ENCODE peak calls at places on chromosomes 1 and 21, in eight cellular contexts. E is EL; V is stimulated activated CD4-positive, alpha-beta T cell treated with anti-CD3 and anti-CD28 coated beads, TNF-alpha, amount 100 ng/mL, for 48 hours; P is esophagus muscularis mucosa; S is posterior cingulate gyrus; N is C1 segment of cervical spinal cord; M is activated CD8-positive, alpha-beta memory T cell treated with anti-CD3 and anti-CD28 coated beads for 24 hours; Y is left cardiac atrium. T is an unnamed sample.

GRCh38 chr1:1318131-1318652 is 6.3 kb downstream of the INTS11 start:
- DNase-seq in S (peak), M (no peak), P (peak), Y (peak), E (peak), N (no peak), V (no peak), T (peak)

GRCh38 chr21:29343517-29343916 is 44.8 kb downstream of the BACH1 start:
- DNase-seq in E (peak), P (no peak), M (no peak), Y (no peak), S (no peak), N (no peak), V (no peak), T (no peak)

GRCh38 chr1:9196129-9197040 is 38.2 kb upstream of the H6PD start:
- DNase-seq in Y (peak), P (no peak), E (peak), V (peak), N (peak), S (peak), M (peak), T (peak)

GRCh38 chr1:203650012-203650836 is 23.6 kb downstream of the ATP2B4 start:
- DNase-seq in Y (peak), N (no peak), S (no peak), V (no peak), P (no peak), E (peak), M (peak), T (peak)

GRCh38 chr1:91020967-91021685 is 709 bp downstream of the ZNF644 start:
- DNase-seq in Y (peak), M (peak), V (peak), E (peak), P (no peak), S (peak), N (peak), T (peak)

GRCh38 chr1:61361971-61362370 is 279.6 kb downstream of the NFIA start:
- DNase-seq in Y (no peak), S (no peak), M (no peak), P (no peak), N (no peak), E (no peak), V (no peak), T (no peak)

GRCh38 chr1:97919568-97920261 is 1.1 kb downstream of the DPYD start:
- DNase-seq in S (no peak), M (no peak), N (no peak), V (no peak), P (no peak), E (peak), Y (no peak), T (peak)

GRCh38 chr1:188429385-188429784 is 1600.6 kb downstream of the PLA2G4A start:
- DNase-seq in P (no peak), N (no peak), S (no peak), V (no peak), M (no peak), E (no peak), Y (no peak), T (no peak)

GRCh38 chr1:94721240-94721639 is 98.9 kb upstream of the SLC44A3 start:
- DNase-seq in Y (no peak), M (no peak), N (no peak), E (no peak), S (no peak), V (no peak), P (no peak), T (no peak)

GRCh38 chr1:220876511-220877347 is 2.5 kb upstream of the HLX start:
- DNase-seq in M (no peak), P (no peak), E (no peak), V (no peak), N (no peak), Y (peak), S (no peak), T (no peak)

GRCh38 chr1:51690285-51690961 is 73.5 kb downstream of the OSBPL9 start:
- DNase-seq in P (no peak), Y (no peak), M (no peak), V (no peak), S (no peak), E (peak), N (no peak), T (peak)

GRCh38 chr21:42666023-42666747 is 12.8 kb downstream of the PDE9A start:
- DNase-seq in P (no peak), V (no peak), Y (no peak), E (no peak), M (peak), S (no peak), N (no peak), T (peak)

GRCh38 chr1:52238887-52239707 is 97.2 kb downstream of the ZFYVE9 start:
- DNase-seq in M (no peak), E (peak), N (no peak), S (no peak), V (no peak), Y (no peak), P (no peak), T (peak)

GRCh38 chr1:59765036-59765730 is 49.6 kb upstream of the HOOK1 start:
- DNase-seq in V (no peak), P (no peak), S (no peak), E (no peak), N (no peak), Y (no peak), M (no peak), T (no peak)

GRCh38 chr1:93963585-93963984 is 54.4 kb upstream of the GCLM start:
- DNase-seq in M (no peak), P (no peak), Y (no peak), E (no peak), V (no peak), N (no peak), S (no peak), T (no peak)

GRCh38 chr1:83735525-83735924 is 263.4 kb downstream of the TTLL7 start:
- DNase-seq in P (no peak), Y (no peak), V (no peak), E (no peak), N (no peak), S (no peak), M (no peak), T (no peak)

GRCh38 chr21:44920694-44921604 is at the start of gene ITGB2:
- DNase-seq in E (no peak), M (peak), V (peak), P (no peak), S (peak), Y (peak), N (no peak), T (no peak)

GRCh38 chr1:169263059-169263458 is 104.5 kb downstream of the NME7 start:
- DNase-seq in P (no peak), N (no peak), Y (no peak), V (no peak), M (no peak), S (no peak), E (no peak), T (no peak)

GRCh38 chr1:1628656-1629429 is 3.1 kb upstream of the MMP23B start:
- DNase-seq in Y (no peak), M (peak), V (peak), P (no peak), E (no peak), N (no peak), S (peak), T (peak)

GRCh38 chr1:172343246-172344099 is 77.0 kb upstream of the C1orf105 start:
- DNase-seq in N (no peak), S (no peak), M (no peak), V (no peak), P (no peak), Y (no peak), E (peak), T (peak)

GRCh38 chr1:193013005-193013404 is 46.2 kb downstream of the UCHL5 start:
- DNase-seq in V (no peak), P (no peak), N (no peak), S (no peak), E (peak), Y (no peak), M (no peak), T (no peak)

GRCh38 chr1:171898956-171899355 is 57.7 kb downstream of the DNM3 start:
- DNase-seq in P (no peak), N (peak), E (no peak), S (peak), M (no peak), V (no peak), Y (no peak), T (no peak)

GRCh38 chr21:42010507-42011493 is 640 bp upstream of the ZBTB21 start:
- DNase-seq in M (no peak), V (no peak), P (peak), S (peak), E (no peak), N (no peak), Y (no peak), T (peak)

GRCh38 chr1:206469411-206469932 is 804 bp upstream of the IKBKE start:
- DNase-seq in S (no peak), Y (no peak), V (no peak), P (no peak), N (no peak), E (no peak), M (no peak), T (peak)

GRCh38 chr1:239293350-239294111 is 92.8 kb upstream of the CHRM3 start:
- DNase-seq in E (no peak), P (no peak), N (no peak), V (no peak), M (no peak), S (no peak), Y (no peak), T (peak)

GRCh38 chr1:29962356-29962755 is 726.0 kb downstream of the PTPRU start:
- DNase-seq in P (no peak), N (no peak), S (no peak), Y (no peak), M (no peak), E (no peak), V (no peak), T (no peak)

GRCh38 chr1:64524614-64525013 is 54.7 kb downstream of the CACHD1 start:
- DNase-seq in N (no peak), V (no peak), Y (no peak), E (no peak), M (no peak), P (no peak), S (no peak), T (no peak)